ENCODE peak calls at places on chromosomes 1 and 21, in eight cellular contexts. A is adrenal gland, X is MCF 10A, L is keratinocyte, F is uterus, C is K562, E is fibroblast of pulmonary artery, G is progenitor cell of endocrine pancreas. R is an unnamed sample.
A peak's percentile ranks its signal among the peaks of the same experiment; 100 is the strongest.

GRCh38 chr1:26166719-26167281 is 2.0 kb downstream of the C1orf232 start:
- DNase-seq in A (no peak), X (no peak), L (no peak), F (no peak), C (no peak), E (no peak), G (no peak), R (no peak)

GRCh38 chr1:162351443-162351842 is 25.2 kb downstream of the SPATA46 start:
- DNase-seq in A (no peak), X (no peak), L (no peak), F (no peak), C (peak; percentile 52), E (no peak), G (no peak), R (no peak)

GRCh38 chr1:174828264-174828663 is 171.5 kb upstream of the CACYBP start:
- DNase-seq in A (no peak), X (no peak), L (no peak), F (no peak), C (no peak), E (no peak), G (no peak), R (no peak)

GRCh38 chr1:228490120-228491078 is 3.2 kb downstream of the RNF187 start:
- DNase-seq in A (peak; percentile 72), X (no peak), L (no peak), F (no peak), C (peak; percentile 64), E (peak; percentile 27), G (no peak), R (no peak)

GRCh38 chr1:9874959-9875635 is 35.0 kb downstream of the CTNNBIP1 start:
- DNase-seq in A (peak; percentile 70), X (peak; percentile 73), L (no peak), F (peak; percentile 72), C (peak; percentile 88), E (peak; percentile 77), G (peak; percentile 78), R (peak; percentile 78)

GRCh38 chr1:195886000-195886399 is 722.2 kb downstream of the KCNT2 start:
- DNase-seq in A (no peak), X (no peak), L (no peak), F (no peak), C (no peak), E (no peak), G (no peak), R (no peak)

GRCh38 chr1:180234369-180235076 is 4.5 kb downstream of the LHX4 start:
- DNase-seq in A (no peak), X (no peak), L (no peak), F (no peak), C (no peak), E (no peak), G (no peak), R (peak; percentile 29)

GRCh38 chr1:176066709-176067108 is 140.4 kb downstream of the COP1 start:
- DNase-seq in A (no peak), X (no peak), L (no peak), F (no peak), C (no peak), E (no peak), G (no peak), R (no peak)

GRCh38 chr1:30173560-30173959 is 549.8 kb downstream of the MATN1 start:
- DNase-seq in A (no peak), X (no peak), L (no peak), F (no peak), C (no peak), E (no peak), G (no peak), R (no peak)

GRCh38 chr1:48480504-48480903 is 8.5 kb upstream of the SPATA6 start:
- DNase-seq in A (no peak), X (no peak), L (no peak), F (no peak), C (no peak), E (no peak), G (no peak), R (no peak)

GRCh38 chr1:234926574-234927311 is 201.9 kb downstream of the TOMM20 start:
- DNase-seq in A (no peak), X (no peak), L (no peak), F (no peak), C (no peak), E (no peak), G (no peak), R (no peak)

GRCh38 chr1:61142726-61143500 is 60.6 kb downstream of the NFIA start:
- DNase-seq in A (no peak), X (peak; percentile 47), L (no peak), F (no peak), C (no peak), E (no peak), G (no peak), R (no peak)

GRCh38 chr1:4489486-4489885 is 164.9 kb upstream of the AJAP1 start:
- DNase-seq in A (no peak), X (no peak), L (no peak), F (no peak), C (no peak), E (no peak), G (no peak), R (no peak)

GRCh38 chr1:248856176-248856575 is 2.7 kb downstream of the ZNF692 start:
- DNase-seq in A (no peak), X (no peak), L (no peak), F (no peak), C (no peak), E (no peak), G (no peak), R (no peak)

GRCh38 chr21:16192900-16193299 is 463.1 kb downstream of the USP25 start:
- DNase-seq in A (no peak), X (peak; percentile 86), L (no peak), F (no peak), C (no peak), E (peak; percentile 39), G (no peak), R (no peak)

GRCh38 chr1:223225481-223225880 is 82.4 kb upstream of the TLR5 start:
- DNase-seq in A (no peak), X (no peak), L (no peak), F (no peak), C (no peak), E (no peak), G (no peak), R (no peak)

GRCh38 chr21:29258626-29259335 is 39.9 kb upstream of the BACH1 start:
- DNase-seq in A (no peak), X (peak; percentile 89), L (peak; percentile 53), F (no peak), C (no peak), E (peak; percentile 88), G (no peak), R (no peak)

GRCh38 chr1:8059161-8059622 is 33.1 kb upstream of the ERRFI1 start:
- DNase-seq in A (no peak), X (peak; percentile 41), L (no peak), F (no peak), C (no peak), E (peak; percentile 85), G (no peak), R (no peak)

GRCh38 chr21:38048241-38048640 is 132.0 kb upstream of the KCNJ6 start:
- DNase-seq in A (no peak), X (no peak), L (no peak), F (no peak), C (no peak), E (no peak), G (no peak), R (no peak)

GRCh38 chr1:53371851-53372250 is 44.0 kb upstream of the LRP8 start:
- DNase-seq in A (no peak), X (no peak), L (no peak), F (peak; percentile 5), C (no peak), E (no peak), G (no peak), R (no peak)

GRCh38 chr1:22250724-22251123 is 107.8 kb upstream of the WNT4 start:
- DNase-seq in A (no peak), X (no peak), L (no peak), F (no peak), C (no peak), E (no peak), G (no peak), R (no peak)

GRCh38 chr1:231616667-231617066 is 9.9 kb upstream of the DISC1 start:
- DNase-seq in A (no peak), X (no peak), L (no peak), F (no peak), C (no peak), E (no peak), G (no peak), R (no peak)

GRCh38 chr1:164794310-164794709 is 235.3 kb downstream of the PBX1 start:
- DNase-seq in A (peak; percentile 71), X (peak; percentile 97), L (no peak), F (peak; percentile 62), C (no peak), E (peak; percentile 95), G (no peak), R (no peak)

GRCh38 chr1:31793586-31794285 is 22.1 kb downstream of the SPOCD1 start:
- DNase-seq in A (no peak), X (no peak), L (no peak), F (no peak), C (no peak), E (no peak), G (no peak), R (no peak)

GRCh38 chr1:114468047-114468446 is 43.0 kb downstream of the TRIM33 start:
- DNase-seq in A (no peak), X (no peak), L (no peak), F (no peak), C (peak; percentile 17), E (no peak), G (no peak), R (no peak)

GRCh38 chr1:178379807-178380206 is 117.0 kb downstream of the CLEC20A start:
- DNase-seq in A (no peak), X (no peak), L (no peak), F (no peak), C (peak; percentile 58), E (no peak), G (no peak), R (peak; percentile 50)
- TF ChIP-seq CTCF in A (no peak), X (no peak), L (peak; percentile 49), F (no peak), C (peak; percentile 83), E (peak; percentile 27), G (peak; percentile 43), R (peak; percentile 82)

GRCh38 chr1:196890668-196891067 is 2.8 kb downstream of the CFHR4 start:
- DNase-seq in A (no peak), X (peak; percentile 11), L (no peak), F (no peak), C (no peak), E (no peak), G (no peak), R (no peak)
- TF ChIP-seq CTCF in A (no peak), X (no peak), L (no peak), F (no peak), C (no peak), E (no peak), G (no peak), R (no peak)

DNA sequence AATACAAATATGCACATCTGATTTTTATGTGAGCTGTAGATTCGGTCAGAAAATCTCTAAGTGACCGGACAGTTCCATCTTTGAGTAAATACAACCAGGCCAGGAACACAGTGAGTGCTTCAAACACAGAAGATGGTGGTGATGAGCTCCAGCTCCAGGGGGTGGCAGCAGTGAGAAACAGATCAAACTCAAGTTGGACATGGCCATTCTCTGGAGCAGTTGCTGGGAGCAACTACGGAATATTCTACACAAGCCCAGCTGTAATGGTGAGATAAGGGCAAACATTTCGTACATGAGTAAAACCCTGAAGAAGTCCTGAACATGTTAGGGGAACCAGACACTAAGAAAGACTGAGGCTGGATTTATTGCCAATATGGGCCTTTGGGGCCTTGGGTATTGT is 100.7 kb downstream of the BARHL2 start:
- DNase-seq in A (no peak), X (peak; percentile 38), L (no peak), F (no peak), C (peak; percentile 72), E (peak; percentile 0), G (no peak), R (peak; percentile 60)
- TF ChIP-seq CTCF in A (no peak), X (peak; percentile 23), L (peak; percentile 66), F (no peak), C (peak; percentile 69), E (peak; percentile 7), G (peak; percentile 42), R (peak; percentile 47)

GRCh38 chr1:89622895-89623294 is 10.0 kb upstream of the LRRC8C start:
- DNase-seq in A (no peak), X (peak; percentile 14), L (no peak), F (no peak), C (peak; percentile 34), E (peak; percentile 59), G (no peak), R (no peak)
- TF ChIP-seq CTCF in A (peak; percentile 34), X (no peak), L (no peak), F (no peak), C (peak; percentile 23), E (peak; percentile 29), G (no peak), R (no peak)

R was measured in endothelial cell.